ENCODE peak calls at places on chromosome 18, in eight cellular contexts. M, E, I, S, Z, F, W and J are unnamed samples. For H3K4me1, the result is how much of the 10 kb centered on the place peaks cover.

GRCh38 chr18:27844416-27844792 is 332.5 kb downstream of the CDH2 start:
- DNase-seq in F (no peak), E (no peak), M (no peak), I (no peak), S (no peak), W (peak), Z (no peak), J (no peak)

GRCh38 chr18:28512357-28512756 is 335.4 kb upstream of the CDH2 start:
- DNase-seq in M (no peak), I (no peak), E (no peak), F (no peak), S (no peak), Z (no peak), W (peak), J (no peak)

GRCh38 chr18:3689091-3689490 is 239.1 kb downstream of the TGIF1 start:
- DNase-seq in S (no peak), I (no peak), E (no peak), W (no peak), M (no peak), Z (no peak), F (no peak), J (no peak)

GRCh38 chr18:57542126-57542525 is 44.4 kb downstream of the FECH start:
- DNase-seq in F (no peak), M (no peak), S (no peak), E (no peak), W (peak), I (no peak), Z (no peak), J (no peak)

GRCh38 chr18:55900380-55900779 is 312.4 kb upstream of the TCF4 start:
- DNase-seq in W (peak), E (no peak), M (no peak), F (no peak), S (no peak), Z (no peak), I (no peak), J (no peak)

GRCh38 chr18:55031979-55032378 is 72.7 kb upstream of the CCDC68 start:
- DNase-seq in I (no peak), S (no peak), W (no peak), E (no peak), Z (no peak), M (no peak), F (no peak), J (no peak)

GRCh38 chr18:67104700-67105284 is 411.7 kb downstream of the DSEL start:
- DNase-seq in I (peak), E (peak), M (peak), F (peak), W (peak), Z (peak), S (peak), J (peak)

GRCh38 chr18:39946623-39947061 is 2008.4 kb upstream of the PIK3C3 start:
- DNase-seq in F (peak), W (peak), I (no peak), M (no peak), S (no peak), Z (no peak), E (peak), J (peak)

GRCh38 chr18:49726564-49726963 is 86.8 kb downstream of the ACAA2 start:
- DNase-seq in W (no peak), M (peak), Z (no peak), F (no peak), I (no peak), E (no peak), S (no peak), J (no peak)

GRCh38 chr18:75364512-75364911 is 63.0 kb downstream of the SMIM21 start:
- DNase-seq in I (no peak), F (no peak), E (no peak), Z (no peak), W (no peak), S (no peak), M (no peak), J (no peak)

GRCh38 chr18:36127866-36128845 is 984 bp downstream of the SLC39A6 start:
- DNase-seq in Z (no peak), E (no peak), W (peak), I (no peak), F (peak), M (peak), S (no peak), J (peak)

GRCh38 chr18:73503326-73503725 is 635.5 kb upstream of the NETO1 start:
- DNase-seq in M (no peak), S (no peak), I (no peak), E (no peak), F (no peak), W (no peak), Z (no peak), J (no peak)

GRCh38 chr18:32093106-32093511 is 1.4 kb downstream of the RNF138 start:
- DNase-seq in M (peak), I (peak), W (peak), F (peak), E (peak), Z (peak), S (peak), J (peak)

GRCh38 chr18:38445485-38446145 is 880.0 kb upstream of the CELF4 start:
- DNase-seq in W (no peak), I (no peak), M (no peak), S (no peak), Z (no peak), F (no peak), E (no peak), J (no peak)

GRCh38 chr18:29164020-29164706 is 987.2 kb upstream of the CDH2 start:
- DNase-seq in I (no peak), F (peak), Z (no peak), S (no peak), E (no peak), W (peak), M (no peak), J (no peak)

GRCh38 chr18:31101148-31102019 is 837 bp downstream of the DSC2 start:
- DNase-seq in I (peak), M (peak), Z (peak), S (peak), F (no peak), E (peak), W (no peak), J (peak)

GRCh38 chr18:66729459-66730239 is 125.8 kb upstream of the CDH19 start:
- DNase-seq in Z (no peak), F (no peak), S (no peak), I (no peak), W (no peak), M (no peak), E (no peak), J (no peak)

GRCh38 chr18:629303-630150 is 27.9 kb upstream of the TYMS start:
- DNase-seq in S (no peak), M (no peak), F (peak), I (no peak), W (no peak), E (no peak), Z (no peak), J (no peak)

GRCh38 chr18:41681138-41681881 is 273.7 kb upstream of the PIK3C3 start:
- DNase-seq in I (no peak), E (no peak), F (no peak), M (no peak), S (no peak), Z (no peak), W (no peak), J (no peak)

GRCh38 chr18:50582500-50582899 is 22.6 kb downstream of the MAPK4 start:
- DNase-seq in M (no peak), I (no peak), F (no peak), E (no peak), Z (no peak), W (no peak), S (peak), J (no peak)

GRCh38 chr18:3061581-3062416 is 48.9 kb upstream of the LPIN2 start:
- DNase-seq in W (no peak), I (no peak), F (no peak), S (no peak), Z (no peak), M (no peak), E (no peak), J (no peak)

DNA sequence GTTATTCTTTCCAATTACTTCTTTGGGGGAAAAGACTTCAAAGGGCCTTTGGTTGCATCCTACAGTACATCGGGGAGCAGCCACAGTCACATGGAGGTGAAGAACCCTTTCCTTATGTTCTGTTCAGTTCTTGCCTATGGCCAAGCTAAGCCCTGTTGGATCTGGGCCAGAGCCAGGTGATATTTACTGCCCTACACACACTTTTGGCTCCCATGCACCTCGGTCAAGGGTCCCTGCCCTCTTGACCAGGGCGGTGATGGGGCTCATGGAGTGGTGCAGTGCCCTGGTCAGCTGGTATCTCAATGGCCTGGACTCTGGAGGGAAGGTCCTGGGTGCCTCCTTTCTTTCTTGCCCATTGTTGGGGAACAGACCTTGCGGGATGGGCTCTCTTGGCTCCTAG is 98.7 kb downstream of the VAPA start:
- DNase-seq in W (no peak), S (no peak), I (no peak), E (no peak), Z (no peak), M (no peak), F (no peak), J (no peak)
- H3K4me1 ChIP-seq in W (under half), S (under half), I (under half), E (under half), Z (under half), M (under half), F (under half), J (under half)

DNA sequence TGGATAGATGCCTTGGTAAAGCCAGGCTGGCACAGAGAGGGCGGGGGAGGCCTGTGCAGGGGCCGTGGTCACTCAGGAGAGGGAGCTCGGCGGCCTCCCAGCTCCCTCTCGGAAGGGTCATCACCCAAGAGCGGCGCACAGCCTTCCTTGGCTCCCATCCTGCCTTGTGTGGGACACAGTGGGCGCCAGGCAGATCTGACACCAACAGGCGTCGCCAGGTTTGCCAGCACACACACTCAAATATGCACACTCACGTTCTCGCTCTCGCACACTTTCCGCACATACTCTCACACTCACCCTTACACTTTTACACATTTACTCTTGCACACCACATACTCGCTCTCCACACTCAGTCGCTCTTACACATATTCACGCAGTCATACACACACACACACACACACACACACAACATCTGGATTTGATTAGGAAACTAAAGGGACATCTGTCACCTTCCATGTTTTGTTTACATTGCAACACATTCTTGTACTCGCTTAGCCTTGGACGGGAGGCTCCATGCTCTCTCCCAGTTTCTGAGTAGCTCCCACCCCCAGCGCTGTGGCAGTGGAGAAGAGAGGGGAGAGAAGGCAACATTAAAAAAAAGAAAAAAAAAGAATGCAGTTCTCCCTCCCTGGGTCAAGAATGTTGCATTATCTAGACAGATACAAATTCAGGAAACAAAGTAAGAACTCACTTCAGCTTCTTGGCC is 10.5 kb downstream of the CHMP1B start:
- DNase-seq in S (no peak), Z (no peak), F (no peak), E (no peak), I (no peak), M (no peak), W (no peak), J (peak)
- H3K27ac ChIP-seq in S (peak), Z (no peak), F (no peak), E (no peak), I (no peak), M (no peak), W (no peak), J (peak)

DNA sequence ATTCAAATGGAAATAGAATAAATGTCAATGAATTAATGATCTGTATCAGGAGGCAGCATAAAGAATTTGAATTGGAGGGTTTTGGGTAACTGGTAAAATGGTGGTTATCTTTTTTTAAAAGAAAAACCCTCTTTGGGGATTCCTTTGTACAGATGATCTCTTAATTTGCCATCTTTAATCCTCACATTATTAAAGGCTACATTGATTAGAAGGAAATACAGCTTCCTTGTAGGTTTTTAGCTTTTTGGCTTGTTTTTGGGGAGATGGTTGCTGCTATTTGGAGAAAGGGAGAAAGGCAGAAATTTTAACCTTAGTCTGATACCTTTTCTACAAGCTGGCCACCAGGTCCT is 600 bp upstream of the MAPRE2 start:
- DNase-seq in E (no peak), S (no peak), W (no peak), M (no peak), F (no peak), Z (no peak), I (no peak), J (no peak)
- H3K4me1 ChIP-seq in E (under half), S (half or more), W (under half), M (under half), F (under half), Z (under half), I (under half), J (under half)

DNA sequence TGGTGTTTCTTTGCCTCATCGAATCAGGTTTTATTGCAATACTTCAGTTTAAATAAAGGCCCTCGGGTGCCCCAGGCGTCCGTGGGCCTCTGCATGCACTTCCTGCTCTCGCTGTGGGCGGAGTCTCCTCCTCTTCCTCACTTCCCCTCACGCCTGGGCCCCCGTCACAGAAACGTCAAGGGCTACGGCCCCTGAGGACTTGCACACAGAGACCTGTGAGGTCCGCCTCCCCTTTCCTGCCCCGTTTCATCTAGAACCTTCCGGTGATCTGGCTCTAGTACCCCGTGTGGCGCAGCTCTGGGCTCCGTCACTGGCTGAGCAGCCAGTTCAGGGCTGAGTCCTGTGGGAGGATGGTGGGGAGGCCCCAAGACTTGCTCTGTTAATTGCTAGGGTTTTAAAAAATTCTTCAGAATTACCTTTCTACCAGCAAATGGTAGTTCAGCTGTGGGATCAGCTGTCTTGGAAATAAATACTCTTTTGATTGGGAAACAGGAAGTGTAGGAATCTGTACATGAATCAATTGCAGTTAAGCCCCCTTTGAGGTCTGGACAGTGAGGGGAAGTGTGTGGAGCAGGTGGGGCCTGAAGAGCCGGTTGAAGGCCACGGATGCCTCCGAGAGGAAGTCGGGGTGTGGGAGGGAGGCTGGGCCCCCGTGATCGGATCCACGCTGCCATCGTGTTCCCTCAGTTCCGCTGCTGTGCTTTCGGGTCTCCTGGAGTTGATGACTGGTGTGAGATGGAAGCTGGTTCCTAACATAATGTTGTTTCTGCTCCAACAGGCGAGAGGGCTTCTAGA is 10.2 kb downstream of the NFATC1 start:
- DNase-seq in W (no peak), M (peak), I (peak), F (no peak), S (peak), Z (peak), E (peak), J (no peak)
- H3K27ac ChIP-seq in W (no peak), M (peak), I (peak), F (peak), S (peak), Z (peak), E (peak), J (peak)

DNA sequence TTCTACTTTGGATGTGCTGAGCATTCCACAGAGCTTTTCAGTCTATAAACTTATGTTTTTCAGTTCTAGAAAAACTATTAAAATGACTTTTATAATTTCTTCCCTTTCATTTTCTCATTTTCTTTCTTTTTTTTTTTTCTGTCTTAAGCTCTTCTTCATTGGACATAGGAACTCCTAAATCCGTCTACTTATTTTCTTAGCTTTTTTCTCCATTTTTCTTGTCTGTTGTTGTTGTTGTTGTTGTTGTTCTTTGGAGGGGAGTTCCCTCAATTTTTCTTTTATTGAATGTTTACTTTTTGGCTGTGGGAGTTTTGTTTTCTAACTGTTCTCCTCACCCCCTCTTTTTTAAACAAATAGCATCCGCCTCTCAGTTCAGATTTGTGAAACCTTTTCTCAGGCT is 7.9 kb downstream of the SOCS6 start:
- DNase-seq in Z (no peak), S (no peak), F (no peak), M (no peak), I (no peak), W (no peak), E (no peak), J (no peak)
- H3K4me1 ChIP-seq in Z (under half), S (half or more), F (under half), M (under half), I (under half), W (half or more), E (under half), J (under half)